ENCODE peak calls at places on chromosome X, in five cellular contexts. Z, V, D, L and T are unnamed samples.

GRCh38 chrX:17521871-17522693 is 147.1 kb downstream of the NHS start:
- DNase-seq in V (no peak), L (no peak), Z (no peak), D (no peak), T (no peak)

GRCh38 chrX:20325786-20326388 is 59.2 kb upstream of the RPS6KA3 start:
- DNase-seq in D (no peak), Z (no peak), V (no peak), L (no peak), T (no peak)

GRCh38 chrX:97446298-97446882 is 562.7 kb downstream of the RPA4 start:
- DNase-seq in D (no peak), Z (no peak), L (no peak), V (no peak), T (no peak)

GRCh38 chrX:47992093-47992375 is 11.8 kb downstream of the ZNF182 start:
- DNase-seq in L (no peak), V (no peak), Z (no peak), D (no peak), T (no peak)

GRCh38 chrX:40065291-40066046 is 32.3 kb downstream of the BCOR start:
- DNase-seq in Z (no peak), V (no peak), L (no peak), D (no peak), T (no peak)

GRCh38 chrX:65690057-65690855 is 22.8 kb downstream of the MSN start:
- DNase-seq in L (no peak), Z (no peak), V (no peak), D (no peak), T (no peak)

GRCh38 chrX:41445781-41446358 is 1.3 kb upstream of the NYX start:
- DNase-seq in Z (no peak), L (no peak), V (no peak), D (no peak), T (no peak)

GRCh38 chrX:70134116-70134477 is 850 bp downstream of the IGBP1 start:
- DNase-seq in D (no peak), Z (no peak), V (no peak), L (no peak), T (no peak)

GRCh38 chrX:14630724-14631123 is 101.4 kb downstream of the GLRA2 start:
- DNase-seq in D (no peak), V (no peak), L (no peak), Z (no peak), T (no peak)

GRCh38 chrX:151973851-151974335 is 583 bp downstream of the GABRE start:
- DNase-seq in L (peak), Z (peak), D (no peak), V (no peak), T (no peak)

GRCh38 chrX:46326161-46326560 is 219.1 kb downstream of the ZNF674 start:
- DNase-seq in L (no peak), D (no peak), V (no peak), Z (no peak), T (no peak)

GRCh38 chrX:136166221-136166855 is 19.0 kb downstream of the FHL1 start:
- DNase-seq in V (no peak), Z (no peak), D (no peak), L (no peak), T (no peak)

GRCh38 chrX:69137371-69137881 is 27.8 kb downstream of the PJA1 start:
- DNase-seq in D (no peak), L (no peak), V (no peak), Z (no peak), T (no peak)

GRCh38 chrX:96576358-96576757 is 108.3 kb upstream of the DIAPH2 start:
- DNase-seq in Z (no peak), D (no peak), V (no peak), L (no peak), T (no peak)

GRCh38 chrX:24702362-24703184 is 8.9 kb downstream of the POLA1 start:
- DNase-seq in L (peak), D (no peak), V (no peak), Z (no peak), T (no peak)

DNA sequence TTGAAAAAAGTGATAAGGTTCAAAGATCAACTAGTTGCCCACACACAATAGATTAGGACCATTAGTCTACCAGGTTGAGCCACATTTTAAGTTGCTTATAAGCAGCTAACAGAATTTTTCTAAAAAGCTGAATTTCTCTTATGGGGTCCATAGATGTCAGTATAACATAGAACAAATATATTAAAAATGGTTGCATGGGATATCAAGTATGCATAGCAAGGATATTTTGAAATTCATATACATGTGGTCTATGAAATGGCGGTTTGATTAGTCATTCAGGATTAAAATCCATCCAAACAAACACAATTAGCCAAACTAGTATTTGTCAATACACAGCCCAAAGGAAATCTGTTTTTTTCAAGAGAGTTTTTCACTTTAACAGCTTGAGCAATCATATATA is 33.5 kb upstream of the AMOT start:
- DNase-seq in Z (no peak), L (no peak), V (no peak), D (no peak), T (no peak)
- TF ChIP-seq CTCF in Z (no peak), L (no peak), V (no peak), D (peak), T (no peak)

GRCh38 chrX:76109654-76110053 is 63.2 kb upstream of the PBDC1 start:
- DNase-seq in Z (no peak), L (no peak), V (no peak), D (no peak), T (no peak)
- TF ChIP-seq CTCF in Z (no peak), L (no peak), V (no peak), D (no peak), T (no peak)

GRCh38 chrX:29090811-29091210 is 503.6 kb downstream of the IL1RAPL1 start:
- DNase-seq in D (no peak), L (no peak), Z (no peak), V (no peak), T (no peak)
- TF ChIP-seq CTCF in D (no peak), L (peak), Z (no peak), V (no peak), T (no peak)

GRCh38 chrX:11458175-11458574 is 165.0 kb downstream of the AMELX start:
- DNase-seq in L (no peak), V (no peak), D (no peak), Z (no peak), T (no peak)

GRCh38 chrX:11462136-11462535 is 168.9 kb downstream of the AMELX start:
- DNase-seq in D (no peak), V (no peak), L (no peak), Z (no peak), T (no peak)

GRCh38 chrX:11462648-11463047 is 169.4 kb downstream of the AMELX start:
- DNase-seq in Z (no peak), V (no peak), D (no peak), L (no peak), T (no peak)

GRCh38 chrX:11461181-11462001 is 168.2 kb downstream of the AMELX start:
- DNase-seq in V (no peak), Z (no peak), L (no peak), D (no peak), T (no peak)

GRCh38 chrX:11460347-11460746 is 167.1 kb downstream of the AMELX start:
- DNase-seq in L (no peak), Z (no peak), V (no peak), D (no peak), T (no peak)
- TF ChIP-seq CTCF in L (no peak), Z (no peak), V (no peak), D (peak), T (no peak)

GRCh38 chrX:43514820-43515219 is 141.3 kb upstream of the MAOA start:
- DNase-seq in V (no peak), Z (no peak), D (no peak), L (no peak), T (no peak)
- TF ChIP-seq CTCF in V (no peak), Z (no peak), D (no peak), L (no peak), T (no peak)

GRCh38 chrX:144896323-144896722 is 351.0 kb upstream of the SPANXN1 start:
- DNase-seq in Z (no peak), L (peak), V (no peak), D (no peak), T (no peak)
- TF ChIP-seq CTCF in Z (peak), L (no peak), V (no peak), D (no peak), T (no peak)

DNA sequence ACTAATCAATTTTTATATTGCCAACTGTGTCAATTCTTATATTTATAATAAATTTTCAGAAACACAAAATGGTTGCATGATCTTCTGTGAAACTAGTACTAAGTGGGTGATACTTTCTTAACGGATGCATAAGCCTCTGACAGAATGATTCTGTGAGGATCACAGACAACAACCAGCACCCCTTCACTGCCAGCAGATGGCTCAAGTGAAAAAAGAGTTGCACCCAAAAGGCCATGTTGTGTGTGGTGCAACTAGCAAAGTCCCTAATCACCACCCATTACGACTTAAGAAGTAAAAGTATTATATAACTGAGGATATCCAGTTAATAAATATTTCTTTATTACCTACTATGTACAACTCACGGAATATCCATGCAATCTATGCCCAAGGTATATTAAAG is 334.0 kb downstream of the PCDH19 start:
- DNase-seq in L (no peak), Z (no peak), D (no peak), V (no peak), T (no peak)
- TF ChIP-seq CTCF in L (no peak), Z (no peak), D (no peak), V (no peak), T (no peak)

DNA sequence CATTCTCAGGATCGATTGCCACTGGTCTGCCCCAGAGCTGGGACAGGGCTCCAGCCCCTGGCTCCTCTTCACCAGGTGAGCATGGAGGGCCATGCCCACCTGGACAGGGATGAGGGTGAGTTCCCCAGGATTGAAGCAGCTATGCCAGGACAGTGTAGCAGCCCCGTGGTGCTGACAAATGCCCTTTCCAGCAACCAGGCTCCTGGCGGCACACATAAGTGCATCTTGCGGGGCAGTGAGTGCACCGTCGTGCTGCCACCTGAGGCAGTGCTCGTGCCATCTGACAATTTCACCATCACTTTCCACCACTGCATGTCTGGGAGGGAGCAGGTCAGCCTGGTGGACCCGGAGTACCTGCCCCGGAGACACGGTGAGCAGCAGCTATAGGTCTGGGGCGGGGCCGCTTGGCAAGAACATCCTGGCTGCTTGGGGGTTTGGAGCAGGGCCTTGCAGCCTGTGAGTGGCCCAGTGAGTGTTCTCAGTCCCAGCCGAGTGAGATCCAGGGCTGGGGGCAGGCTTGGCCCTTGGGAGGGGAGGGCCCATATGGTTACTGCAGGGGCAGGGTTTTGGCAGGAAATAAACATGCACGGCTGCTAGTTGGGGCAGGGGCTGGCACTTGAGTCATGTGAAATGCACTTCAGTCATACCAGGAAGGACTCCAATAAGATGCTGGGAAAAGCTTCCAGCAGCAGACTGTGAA is 6.1 kb downstream of the IL9R start:
- DNase-seq in V (no peak), L (no peak), D (no peak), Z (no peak), T (no peak)
- TF ChIP-seq CTCF in V (no peak), L (no peak), D (no peak), Z (no peak), T (no peak)

GRCh38 chrX:131264665-131265064 is 24.4 kb downstream of the IGSF1 start:
- DNase-seq in D (no peak), L (no peak), V (no peak), Z (no peak), T (no peak)

GRCh38 chrX:131264053-131264452 is 25.1 kb downstream of the IGSF1 start:
- DNase-seq in D (no peak), V (no peak), L (no peak), Z (no peak), T (no peak)

GRCh38 chrX:131262200-131262599 is 26.9 kb downstream of the IGSF1 start:
- DNase-seq in V (no peak), D (no peak), Z (no peak), L (no peak), T (no peak)

DNA sequence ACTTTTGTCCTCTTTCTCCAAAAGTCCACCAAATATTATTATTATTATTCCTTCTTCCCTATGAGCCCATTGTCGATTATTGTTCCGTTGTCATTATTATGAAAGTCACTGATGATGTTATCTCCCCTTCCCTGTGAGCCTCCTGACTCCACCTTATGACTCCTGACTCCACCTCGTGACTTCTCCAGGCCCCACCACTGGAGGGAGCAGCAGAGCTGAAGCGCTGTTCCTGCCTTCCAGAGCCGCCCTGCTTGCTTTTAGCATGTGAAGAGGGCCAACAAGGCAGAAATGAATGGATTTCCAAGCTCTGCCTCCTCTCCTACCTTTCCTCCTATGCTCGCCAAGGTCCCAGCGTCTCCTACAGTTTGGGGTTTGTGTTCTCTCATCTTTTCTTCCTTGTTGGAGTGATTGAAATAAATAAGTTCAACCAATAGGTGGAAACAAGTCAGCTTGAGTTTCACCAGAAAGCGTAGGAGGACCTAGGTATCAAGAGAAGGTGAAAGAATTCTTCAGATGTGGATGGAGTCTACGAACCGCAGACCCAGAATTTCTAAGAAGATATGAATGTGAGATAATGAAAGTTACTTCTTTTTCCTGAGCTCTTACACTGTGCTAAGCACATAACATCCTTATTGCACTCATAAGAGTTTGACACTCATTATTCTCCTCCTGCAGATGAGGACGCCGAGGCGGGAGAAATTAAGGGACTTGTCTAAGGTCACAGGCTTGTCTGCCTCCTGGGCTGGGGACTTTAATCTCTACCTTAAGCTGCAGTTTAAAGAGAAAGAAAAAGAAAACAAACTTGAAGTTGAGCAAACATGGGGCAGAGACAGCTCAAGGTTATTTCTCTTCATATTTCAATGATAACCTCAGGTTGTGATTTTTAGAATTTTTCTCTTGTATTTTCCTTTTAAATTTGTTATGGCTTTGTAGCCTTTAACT is 26.1 kb downstream of the IGSF1 start:
- DNase-seq in D (no peak), L (no peak), V (no peak), Z (no peak), T (no peak)
- TF ChIP-seq CTCF in D (no peak), L (no peak), V (no peak), Z (no peak), T (no peak)